ENCODE peak calls at places on chromosomes 3 and 15, in nine cellular contexts. One of them, this sample, is unnamed.

GRCh38 chr15:87547470-87548181 is 708.9 kb downstream of the NTRK3 start:
- DNase-seq in activated CD8-positive, alpha-beta memory T cell treated with anti-CD3 and anti-CD28 coated beads for 48 hours: no peak
- DNase-seq in glutamatergic neuron: no peak
- DNase-seq in lower leg skin: no peak
- DNase-seq in glomerular endothelial cell: no peak
- DNase-seq in amniotic stem cell: no peak
- DNase-seq in AG20443: peak
- DNase-seq in posterior cingulate gyrus: no peak
- DNase-seq in SHP77: no peak
- DNase-seq in this sample: no peak

GRCh38 chr3:119352235-119352634 is 58.1 kb downstream of the ARHGAP31 start:
- DNase-seq in activated CD8-positive, alpha-beta memory T cell treated with anti-CD3 and anti-CD28 coated beads for 48 hours: peak
- DNase-seq in glutamatergic neuron: no peak
- DNase-seq in lower leg skin: no peak
- DNase-seq in glomerular endothelial cell: no peak
- DNase-seq in amniotic stem cell: no peak
- DNase-seq in AG20443: no peak
- DNase-seq in posterior cingulate gyrus: no peak
- DNase-seq in SHP77: no peak
- DNase-seq in this sample: no peak

GRCh38 chr3:59326246-59327024 is 276.6 kb upstream of the CFAP20DC start:
- DNase-seq in activated CD8-positive, alpha-beta memory T cell treated with anti-CD3 and anti-CD28 coated beads for 48 hours: no peak
- DNase-seq in glutamatergic neuron: no peak
- DNase-seq in lower leg skin: no peak
- DNase-seq in glomerular endothelial cell: no peak
- DNase-seq in amniotic stem cell: no peak
- DNase-seq in AG20443: no peak
- DNase-seq in posterior cingulate gyrus: no peak
- DNase-seq in SHP77: no peak
- DNase-seq in this sample: no peak

GRCh38 chr3:180319461-180319860 is 282.5 kb upstream of the TTC14 start:
- DNase-seq in activated CD8-positive, alpha-beta memory T cell treated with anti-CD3 and anti-CD28 coated beads for 48 hours: no peak
- DNase-seq in glutamatergic neuron: no peak
- DNase-seq in lower leg skin: no peak
- DNase-seq in glomerular endothelial cell: no peak
- DNase-seq in amniotic stem cell: no peak
- DNase-seq in AG20443: no peak
- DNase-seq in posterior cingulate gyrus: no peak
- DNase-seq in SHP77: no peak
- DNase-seq in this sample: no peak

GRCh38 chr3:158718490-158719170 is 13.6 kb downstream of the RARRES1 start:
- DNase-seq in activated CD8-positive, alpha-beta memory T cell treated with anti-CD3 and anti-CD28 coated beads for 48 hours: no peak
- DNase-seq in glutamatergic neuron: no peak
- DNase-seq in lower leg skin: no peak
- DNase-seq in glomerular endothelial cell: no peak
- DNase-seq in amniotic stem cell: peak
- DNase-seq in AG20443: peak
- DNase-seq in posterior cingulate gyrus: no peak
- DNase-seq in SHP77: no peak
- DNase-seq in this sample: no peak

GRCh38 chr3:177134166-177134565 is 63.1 kb downstream of the TBL1XR1 start:
- DNase-seq in activated CD8-positive, alpha-beta memory T cell treated with anti-CD3 and anti-CD28 coated beads for 48 hours: no peak
- DNase-seq in glutamatergic neuron: no peak
- DNase-seq in lower leg skin: no peak
- DNase-seq in glomerular endothelial cell: peak
- DNase-seq in amniotic stem cell: no peak
- DNase-seq in AG20443: no peak
- DNase-seq in posterior cingulate gyrus: no peak
- DNase-seq in SHP77: no peak
- DNase-seq in this sample: no peak

GRCh38 chr3:299590-300301 is 103.2 kb downstream of the CHL1 start:
- DNase-seq in activated CD8-positive, alpha-beta memory T cell treated with anti-CD3 and anti-CD28 coated beads for 48 hours: no peak
- DNase-seq in glutamatergic neuron: no peak
- DNase-seq in lower leg skin: no peak
- DNase-seq in glomerular endothelial cell: no peak
- DNase-seq in amniotic stem cell: no peak
- DNase-seq in AG20443: no peak
- DNase-seq in posterior cingulate gyrus: no peak
- DNase-seq in SHP77: no peak
- DNase-seq in this sample: no peak

GRCh38 chr3:56751056-56751455 is 50.7 kb downstream of the ARHGEF3 start:
- DNase-seq in activated CD8-positive, alpha-beta memory T cell treated with anti-CD3 and anti-CD28 coated beads for 48 hours: no peak
- DNase-seq in glutamatergic neuron: no peak
- DNase-seq in lower leg skin: no peak
- DNase-seq in glomerular endothelial cell: no peak
- DNase-seq in amniotic stem cell: no peak
- DNase-seq in AG20443: no peak
- DNase-seq in posterior cingulate gyrus: no peak
- DNase-seq in SHP77: no peak
- DNase-seq in this sample: no peak

GRCh38 chr15:81611679-81612078 is 237.7 kb upstream of the TMC3 start:
- DNase-seq in activated CD8-positive, alpha-beta memory T cell treated with anti-CD3 and anti-CD28 coated beads for 48 hours: no peak
- DNase-seq in glutamatergic neuron: no peak
- DNase-seq in lower leg skin: no peak
- DNase-seq in glomerular endothelial cell: no peak
- DNase-seq in amniotic stem cell: no peak
- DNase-seq in AG20443: no peak
- DNase-seq in posterior cingulate gyrus: no peak
- DNase-seq in SHP77: no peak
- DNase-seq in this sample: no peak

GRCh38 chr3:115272036-115272824 is 125.1 kb upstream of the ZBTB20 start:
- DNase-seq in activated CD8-positive, alpha-beta memory T cell treated with anti-CD3 and anti-CD28 coated beads for 48 hours: no peak
- DNase-seq in glutamatergic neuron: no peak
- DNase-seq in lower leg skin: no peak
- DNase-seq in glomerular endothelial cell: no peak
- DNase-seq in amniotic stem cell: no peak
- DNase-seq in AG20443: peak
- DNase-seq in posterior cingulate gyrus: peak
- DNase-seq in SHP77: peak
- DNase-seq in this sample: no peak

GRCh38 chr3:141360888-141361598 is 7.3 kb upstream of the ZBTB38 start:
- DNase-seq in activated CD8-positive, alpha-beta memory T cell treated with anti-CD3 and anti-CD28 coated beads for 48 hours: no peak
- DNase-seq in glutamatergic neuron: no peak
- DNase-seq in lower leg skin: no peak
- DNase-seq in glomerular endothelial cell: no peak
- DNase-seq in amniotic stem cell: peak
- DNase-seq in AG20443: peak
- DNase-seq in posterior cingulate gyrus: no peak
- DNase-seq in SHP77: peak
- DNase-seq in this sample: no peak

GRCh38 chr15:58440181-58440910 is 8.6 kb downstream of the LIPC start:
- DNase-seq in activated CD8-positive, alpha-beta memory T cell treated with anti-CD3 and anti-CD28 coated beads for 48 hours: no peak
- DNase-seq in glutamatergic neuron: no peak
- DNase-seq in lower leg skin: peak
- DNase-seq in glomerular endothelial cell: peak
- DNase-seq in amniotic stem cell: peak
- DNase-seq in AG20443: peak
- DNase-seq in posterior cingulate gyrus: no peak
- DNase-seq in SHP77: no peak
- DNase-seq in this sample: no peak

GRCh38 chr3:62363275-62363674 is 10.1 kb downstream of the FEZF2 start:
- DNase-seq in activated CD8-positive, alpha-beta memory T cell treated with anti-CD3 and anti-CD28 coated beads for 48 hours: no peak
- DNase-seq in glutamatergic neuron: no peak
- DNase-seq in lower leg skin: no peak
- DNase-seq in glomerular endothelial cell: no peak
- DNase-seq in amniotic stem cell: no peak
- DNase-seq in AG20443: no peak
- DNase-seq in posterior cingulate gyrus: no peak
- DNase-seq in SHP77: no peak
- DNase-seq in this sample: no peak

GRCh38 chr15:68991723-68992122 is 22.8 kb upstream of the NOX5 start:
- DNase-seq in activated CD8-positive, alpha-beta memory T cell treated with anti-CD3 and anti-CD28 coated beads for 48 hours: no peak
- DNase-seq in glutamatergic neuron: no peak
- DNase-seq in lower leg skin: no peak
- DNase-seq in glomerular endothelial cell: no peak
- DNase-seq in amniotic stem cell: no peak
- DNase-seq in AG20443: no peak
- DNase-seq in posterior cingulate gyrus: no peak
- DNase-seq in SHP77: no peak
- DNase-seq in this sample: no peak

GRCh38 chr15:61367953-61368352 is 138.9 kb upstream of the RORA start:
- DNase-seq in activated CD8-positive, alpha-beta memory T cell treated with anti-CD3 and anti-CD28 coated beads for 48 hours: no peak
- DNase-seq in glutamatergic neuron: no peak
- DNase-seq in lower leg skin: no peak
- DNase-seq in glomerular endothelial cell: no peak
- DNase-seq in amniotic stem cell: no peak
- DNase-seq in AG20443: no peak
- DNase-seq in posterior cingulate gyrus: no peak
- DNase-seq in SHP77: peak
- DNase-seq in this sample: no peak

GRCh38 chr3:58627580-58627894 is 39.0 kb downstream of the FAM3D start:
- DNase-seq in activated CD8-positive, alpha-beta memory T cell treated with anti-CD3 and anti-CD28 coated beads for 48 hours: no peak
- DNase-seq in glutamatergic neuron: no peak
- DNase-seq in lower leg skin: no peak
- DNase-seq in glomerular endothelial cell: no peak
- DNase-seq in amniotic stem cell: no peak
- DNase-seq in AG20443: no peak
- DNase-seq in posterior cingulate gyrus: peak
- DNase-seq in SHP77: no peak
- DNase-seq in this sample: no peak

GRCh38 chr15:34795267-34796081 is at the start of gene ACTC1:
- DNase-seq in activated CD8-positive, alpha-beta memory T cell treated with anti-CD3 and anti-CD28 coated beads for 48 hours: no peak
- DNase-seq in glutamatergic neuron: peak
- DNase-seq in lower leg skin: no peak
- DNase-seq in glomerular endothelial cell: no peak
- DNase-seq in amniotic stem cell: peak
- DNase-seq in AG20443: peak
- DNase-seq in posterior cingulate gyrus: peak
- DNase-seq in SHP77: no peak
- DNase-seq in this sample: no peak

GRCh38 chr15:31570591-31570990 is 244.0 kb downstream of the KLF13 start:
- DNase-seq in activated CD8-positive, alpha-beta memory T cell treated with anti-CD3 and anti-CD28 coated beads for 48 hours: no peak
- DNase-seq in glutamatergic neuron: no peak
- DNase-seq in lower leg skin: no peak
- DNase-seq in glomerular endothelial cell: no peak
- DNase-seq in amniotic stem cell: no peak
- DNase-seq in AG20443: no peak
- DNase-seq in posterior cingulate gyrus: no peak
- DNase-seq in SHP77: no peak
- DNase-seq in this sample: no peak

GRCh38 chr15:23002920-23003319 is 22.8 kb upstream of the CYFIP1 start:
- DNase-seq in activated CD8-positive, alpha-beta memory T cell treated with anti-CD3 and anti-CD28 coated beads for 48 hours: no peak
- DNase-seq in glutamatergic neuron: no peak
- DNase-seq in lower leg skin: no peak
- DNase-seq in glomerular endothelial cell: no peak
- DNase-seq in amniotic stem cell: no peak
- DNase-seq in AG20443: no peak
- DNase-seq in posterior cingulate gyrus: no peak
- DNase-seq in SHP77: no peak
- DNase-seq in this sample: no peak

GRCh38 chr15:49645937-49646336 is 25.1 kb downstream of the DTWD1 start:
- DNase-seq in activated CD8-positive, alpha-beta memory T cell treated with anti-CD3 and anti-CD28 coated beads for 48 hours: no peak
- DNase-seq in glutamatergic neuron: no peak
- DNase-seq in lower leg skin: peak
- DNase-seq in glomerular endothelial cell: no peak
- DNase-seq in amniotic stem cell: no peak
- DNase-seq in AG20443: peak
- DNase-seq in posterior cingulate gyrus: no peak
- DNase-seq in SHP77: peak
- DNase-seq in this sample: no peak

GRCh38 chr15:41873711-41874110 is 20.1 kb downstream of the SPTBN5 start:
- DNase-seq in activated CD8-positive, alpha-beta memory T cell treated with anti-CD3 and anti-CD28 coated beads for 48 hours: no peak
- DNase-seq in glutamatergic neuron: no peak
- DNase-seq in lower leg skin: no peak
- DNase-seq in glomerular endothelial cell: no peak
- DNase-seq in amniotic stem cell: no peak
- DNase-seq in AG20443: no peak
- DNase-seq in posterior cingulate gyrus: no peak
- DNase-seq in SHP77: no peak
- DNase-seq in this sample: no peak

GRCh38 chr15:49637857-49638256 is 17.0 kb downstream of the DTWD1 start:
- DNase-seq in activated CD8-positive, alpha-beta memory T cell treated with anti-CD3 and anti-CD28 coated beads for 48 hours: no peak
- DNase-seq in glutamatergic neuron: no peak
- DNase-seq in lower leg skin: no peak
- DNase-seq in glomerular endothelial cell: no peak
- DNase-seq in amniotic stem cell: no peak
- DNase-seq in AG20443: no peak
- DNase-seq in posterior cingulate gyrus: no peak
- DNase-seq in SHP77: no peak
- DNase-seq in this sample: no peak

GRCh38 chr15:71301958-71302621 is 186.8 kb downstream of the THSD4 start:
- DNase-seq in activated CD8-positive, alpha-beta memory T cell treated with anti-CD3 and anti-CD28 coated beads for 48 hours: no peak
- DNase-seq in glutamatergic neuron: no peak
- DNase-seq in lower leg skin: no peak
- DNase-seq in glomerular endothelial cell: no peak
- DNase-seq in amniotic stem cell: no peak
- DNase-seq in AG20443: peak
- DNase-seq in posterior cingulate gyrus: no peak
- DNase-seq in SHP77: no peak
- DNase-seq in this sample: no peak

GRCh38 chr15:28881600-28881999 is 4.2 kb upstream of the APBA2 start:
- DNase-seq in activated CD8-positive, alpha-beta memory T cell treated with anti-CD3 and anti-CD28 coated beads for 48 hours: no peak
- DNase-seq in glutamatergic neuron: no peak
- DNase-seq in lower leg skin: no peak
- DNase-seq in glomerular endothelial cell: no peak
- DNase-seq in amniotic stem cell: no peak
- DNase-seq in AG20443: no peak
- DNase-seq in posterior cingulate gyrus: no peak
- DNase-seq in SHP77: no peak
- DNase-seq in this sample: no peak

GRCh38 chr3:34783881-34784280 is 855.4 kb upstream of the ARPP21 start:
- DNase-seq in activated CD8-positive, alpha-beta memory T cell treated with anti-CD3 and anti-CD28 coated beads for 48 hours: no peak
- DNase-seq in glutamatergic neuron: no peak
- DNase-seq in lower leg skin: no peak
- DNase-seq in glomerular endothelial cell: no peak
- DNase-seq in amniotic stem cell: no peak
- DNase-seq in AG20443: no peak
- DNase-seq in posterior cingulate gyrus: no peak
- DNase-seq in SHP77: no peak
- DNase-seq in this sample: no peak

GRCh38 chr3:49674491-49674983 is 386 bp downstream of the APEH start:
- DNase-seq in activated CD8-positive, alpha-beta memory T cell treated with anti-CD3 and anti-CD28 coated beads for 48 hours: no peak
- DNase-seq in glutamatergic neuron: no peak
- DNase-seq in lower leg skin: peak
- DNase-seq in glomerular endothelial cell: no peak
- DNase-seq in amniotic stem cell: no peak
- DNase-seq in AG20443: no peak
- DNase-seq in posterior cingulate gyrus: no peak
- DNase-seq in SHP77: no peak
- DNase-seq in this sample: no peak

GRCh38 chr3:123791417-123791816 is 92.7 kb downstream of the MYLK start:
- DNase-seq in activated CD8-positive, alpha-beta memory T cell treated with anti-CD3 and anti-CD28 coated beads for 48 hours: no peak
- DNase-seq in glutamatergic neuron: no peak
- DNase-seq in lower leg skin: no peak
- DNase-seq in glomerular endothelial cell: no peak
- DNase-seq in amniotic stem cell: peak
- DNase-seq in AG20443: no peak
- DNase-seq in posterior cingulate gyrus: no peak
- DNase-seq in SHP77: no peak
- DNase-seq in this sample: no peak

GRCh38 chr3:127484601-127485388 is 105.7 kb downstream of the TPRA1 start:
- DNase-seq in activated CD8-positive, alpha-beta memory T cell treated with anti-CD3 and anti-CD28 coated beads for 48 hours: no peak
- DNase-seq in glutamatergic neuron: no peak
- DNase-seq in lower leg skin: no peak
- DNase-seq in glomerular endothelial cell: no peak
- DNase-seq in amniotic stem cell: no peak
- DNase-seq in AG20443: peak
- DNase-seq in posterior cingulate gyrus: peak
- DNase-seq in SHP77: peak
- DNase-seq in this sample: no peak

This sample was measured in activated naive CD4-positive, alpha-beta T cell treated with anti-CD3 and anti-CD28 coated beads, Interleukin-2, amount 50 U/mL, for 72 hours.